ENCODE peak calls at places on chromosomes 12 and 14, in four cellular contexts. Z, P, C and D are unnamed samples.

GRCh38 chr14:41607119-41607785 is 576 bp downstream of the LRFN5 start:
- DNase-seq in Z (no peak), P (no peak), C (no peak), D (no peak)

GRCh38 chr12:31728289-31728916 is 418 bp downstream of the AMN1 start:
- DNase-seq in Z (peak), P (no peak), C (no peak), D (no peak)

GRCh38 chr12:130636370-130636769 is 79.7 kb downstream of the RIMBP2 start:
- DNase-seq in Z (no peak), P (no peak), C (no peak), D (no peak)

GRCh38 chr12:38155526-38156496 is 160.8 kb upstream of the ALG10B start:
- DNase-seq in Z (no peak), P (peak), C (no peak), D (no peak)

GRCh38 chr14:73743431-73743931 is 29.3 kb upstream of the PNMA1 start:
- DNase-seq in Z (peak), P (no peak), C (no peak), D (no peak)

GRCh38 chr12:89098390-89099102 is 253.8 kb downstream of the DUSP6 start:
- DNase-seq in Z (peak), P (no peak), C (no peak), D (no peak)

GRCh38 chr12:72133497-72134055 is 138.6 kb upstream of the TRHDE start:
- DNase-seq in Z (no peak), P (no peak), C (no peak), D (no peak)

GRCh38 chr12:13368431-13368830 is 171.9 kb downstream of the EMP1 start:
- DNase-seq in Z (no peak), P (no peak), C (no peak), D (no peak)

GRCh38 chr14:33061667-33062325 is 123.1 kb downstream of the NPAS3 start:
- DNase-seq in Z (no peak), P (no peak), C (no peak), D (no peak)

GRCh38 chr12:53005215-53005985 is 856 bp upstream of the EIF4B start:
- DNase-seq in Z (peak), P (peak), C (no peak), D (no peak)

GRCh38 chr14:59342108-59342507 is 123.1 kb downstream of the GPR135 start:
- DNase-seq in Z (no peak), P (no peak), C (no peak), D (no peak)

GRCh38 chr12:20272171-20272570 is 96.2 kb upstream of the PDE3A start:
- DNase-seq in Z (no peak), P (no peak), C (no peak), D (no peak)

GRCh38 chr12:24742378-24742777 is 206.5 kb downstream of the BCAT1 start:
- DNase-seq in Z (no peak), P (no peak), C (no peak), D (no peak)

GRCh38 chr14:61145903-61146411 is 135.2 kb downstream of the TMEM30B start:
- DNase-seq in Z (no peak), P (no peak), C (no peak), D (no peak)

GRCh38 chr14:31582286-31582691 is 21.1 kb downstream of the NUBPL start:
- DNase-seq in Z (no peak), P (no peak), C (peak), D (no peak)

GRCh38 chr12:40033260-40033649 is 72.6 kb downstream of the SLC2A13 start:
- DNase-seq in Z (peak), P (no peak), C (no peak), D (no peak)

GRCh38 chr14:95523818-95524448 is 7.5 kb upstream of the SYNE3 start:
- DNase-seq in Z (peak), P (peak), C (peak), D (no peak)

GRCh38 chr12:92431146-92431545 is 271.6 kb upstream of the PLEKHG7 start:
- DNase-seq in Z (peak), P (no peak), C (no peak), D (no peak)

GRCh38 chr12:46663297-46663696 is 162.5 kb downstream of the SLC38A4 start:
- DNase-seq in Z (no peak), P (no peak), C (no peak), D (no peak)

GRCh38 chr12:44694027-44694426 is 182.1 kb downstream of the NELL2 start:
- DNase-seq in Z (no peak), P (no peak), C (no peak), D (no peak)

GRCh38 chr14:102049258-102050025 is 37.4 kb downstream of the HSP90AA1 start:
- DNase-seq in Z (peak), P (no peak), C (no peak), D (no peak)

GRCh38 chr12:32032205-32032810 is 73.1 kb downstream of the RESF1 start:
- DNase-seq in Z (no peak), P (no peak), C (no peak), D (no peak)

GRCh38 chr12:92757599-92758121 is 54.9 kb downstream of the PLEKHG7 start:
- DNase-seq in Z (no peak), P (no peak), C (no peak), D (no peak)

GRCh38 chr14:43898709-43899108 is 608.4 kb downstream of the FSCB start:
- DNase-seq in Z (no peak), P (no peak), C (no peak), D (no peak)

GRCh38 chr12:87015352-87015751 is 759.2 kb upstream of the MGAT4C start:
- DNase-seq in Z (no peak), P (no peak), C (no peak), D (no peak)

GRCh38 chr12:124548854-124549378 is 18.5 kb downstream of the NCOR2 start:
- DNase-seq in Z (peak), P (no peak), C (peak), D (no peak)

GRCh38 chr12:77751939-77752338 is 78.8 kb upstream of the NAV3 start:
- DNase-seq in Z (no peak), P (no peak), C (no peak), D (no peak)

GRCh38 chr12:32897276-32897615 is 669 bp upstream of the PKP2 start:
- DNase-seq in Z (no peak), P (no peak), C (no peak), D (no peak)

GRCh38 chr14:31992051-31992450 is 85.1 kb upstream of the ARHGAP5 start:
- DNase-seq in Z (no peak), P (no peak), C (no peak), D (no peak)

GRCh38 chr14:24368562-24369252 is 723 bp downstream of the NFATC4 start:
- DNase-seq in Z (peak), P (no peak), C (no peak), D (no peak)

GRCh38 chr14:31205681-31206535 is 1.7 kb downstream of the HECTD1 start:
- DNase-seq in Z (no peak), P (no peak), C (peak), D (no peak)

GRCh38 chr14:105481886-105482454 is 4.7 kb upstream of the CRIP1 start:
- DNase-seq in Z (peak), P (peak), C (peak), D (no peak)
- TF ChIP-seq CTCF in Z (no peak), P (no peak), C (peak), D (peak)

DNA sequence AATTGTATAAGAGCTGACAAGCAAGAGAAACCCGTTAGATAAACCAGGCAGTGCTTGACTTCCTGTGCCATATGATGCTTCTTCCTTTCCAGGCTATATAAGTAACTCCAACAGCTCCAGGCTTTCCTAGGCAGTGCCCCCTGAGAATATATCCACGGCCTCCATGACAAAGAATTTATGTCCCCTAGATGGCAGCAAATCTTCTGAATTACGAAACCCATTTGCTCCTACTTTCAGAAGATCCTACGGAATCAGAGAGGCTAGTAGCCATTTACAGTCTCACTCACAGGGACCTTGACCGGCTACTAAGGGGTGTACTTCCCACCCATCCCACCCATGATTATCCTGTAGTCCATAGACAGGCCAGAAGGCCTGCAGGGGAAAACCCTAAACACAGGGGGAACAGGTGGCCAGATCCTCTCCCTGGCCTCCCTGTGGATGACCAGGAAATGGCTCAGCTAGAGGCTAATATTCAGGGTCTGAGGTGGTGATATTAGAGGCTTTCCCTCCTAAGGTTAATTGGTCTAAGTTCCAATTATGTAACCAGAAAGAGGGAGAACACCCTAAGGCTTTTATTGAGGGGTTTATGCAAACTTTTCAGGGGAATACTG is 77.2 kb upstream of the DCD start:
- DNase-seq in Z (no peak), P (no peak), C (no peak), D (no peak)
- TF ChIP-seq CTCF in Z (no peak), P (peak), C (peak), D (peak)

GRCh38 chr14:46651526-46652144 is at the start of gene RPL10L:
- DNase-seq in Z (peak), P (no peak), C (no peak), D (no peak)
- TF ChIP-seq CTCF in Z (no peak), P (no peak), C (no peak), D (peak)

GRCh38 chr14:54316652-54317051 is 80.2 kb upstream of the CDKN3 start:
- DNase-seq in Z (no peak), P (no peak), C (no peak), D (no peak)
- TF ChIP-seq CTCF in Z (no peak), P (no peak), C (no peak), D (no peak)

DNA sequence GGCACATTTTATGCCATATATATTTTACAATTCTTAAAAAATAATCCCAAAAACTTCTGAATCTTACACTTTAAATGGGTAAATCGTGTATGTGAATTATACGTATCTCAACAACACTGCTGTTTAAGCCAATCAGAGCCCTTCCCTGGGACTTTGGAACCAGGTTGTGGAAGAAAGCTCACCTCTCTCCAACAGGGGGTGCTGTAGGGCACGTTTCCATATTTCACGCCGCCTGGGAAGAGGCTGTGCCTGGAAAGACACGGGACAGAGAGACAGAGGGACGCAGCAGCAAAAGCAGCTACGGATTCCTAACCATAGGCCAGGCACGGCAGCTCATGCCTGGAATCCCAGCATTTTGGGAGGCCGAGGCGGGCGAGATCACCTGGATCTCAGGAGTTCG is 29.4 kb upstream of the FBRSL1 start:
- DNase-seq in Z (peak), P (no peak), C (no peak), D (peak)
- TF ChIP-seq CTCF in Z (no peak), P (peak), C (peak), D (peak)

GRCh38 chr12:96020314-96021003 is 14.9 kb downstream of the LTA4H start:
- DNase-seq in Z (no peak), P (no peak), C (no peak), D (no peak)

GRCh38 chr12:96014932-96015599 is 18.9 kb upstream of the HAL start:
- DNase-seq in Z (no peak), P (no peak), C (no peak), D (no peak)

GRCh38 chr12:96015672-96016071 is 19.5 kb upstream of the HAL start:
- DNase-seq in Z (no peak), P (no peak), C (no peak), D (no peak)
- TF ChIP-seq CTCF in Z (no peak), P (peak), C (peak), D (peak)